ENCODE peak calls at places on chromosomes 1 and 21, in nine cellular contexts. K is astrocyte of the spinal cord, W is HCT116, N is GM12865, G is prostate gland, M is heart left ventricle, O is WTC11, R is psoas muscle, L is AG09309. Z is an unnamed sample.

GRCh38 chr1:175920401-175920800 is 177.0 kb upstream of the TNR start:
- DNase-seq in N (no peak), G (no peak), L (no peak), K (no peak), W (no peak), R (no peak), M (no peak), O (no peak), Z (no peak)

GRCh38 chr1:216793303-216793702 is 70.1 kb upstream of the ESRRG start:
- DNase-seq in N (peak; percentile 1), R (no peak), K (no peak), O (no peak), G (no peak), W (no peak), M (no peak), L (no peak), Z (no peak)

GRCh38 chr1:33825506-33825905 is 38.4 kb upstream of the HMGB4 start:
- DNase-seq in G (no peak), K (no peak), O (no peak), R (no peak), N (no peak), M (no peak), W (no peak), L (no peak), Z (no peak)

GRCh38 chr1:24141311-24141997 is 1.5 kb downstream of the IL22RA1 start:
- DNase-seq in O (no peak), W (no peak), N (no peak), G (no peak), R (no peak), M (no peak), L (no peak), K (no peak), Z (no peak)

GRCh38 chr1:152473887-152474537 is 36.6 kb upstream of the LCE5A start:
- DNase-seq in W (no peak), L (no peak), R (no peak), N (no peak), G (no peak), M (no peak), K (no peak), O (no peak), Z (no peak)

GRCh38 chr1:243974451-243975292 is 76.4 kb upstream of the ZBTB18 start:
- DNase-seq in L (no peak), N (peak; percentile 17), G (no peak), M (no peak), R (no peak), K (peak; percentile 21), W (no peak), O (no peak), Z (peak; percentile 24)

GRCh38 chr1:27521336-27522147 is 31.6 kb upstream of the WASF2 start:
- DNase-seq in O (no peak), M (peak; percentile 53), L (no peak), R (no peak), K (no peak), G (no peak), W (no peak), N (no peak), Z (no peak)

GRCh38 chr1:10776206-10776905 is 20.1 kb downstream of the CASZ1 start:
- DNase-seq in N (no peak), L (no peak), R (peak; percentile 55), K (no peak), W (no peak), M (no peak), O (no peak), G (peak; percentile 89), Z (no peak)

GRCh38 chr1:61953790-61954150 is 211.5 kb downstream of the PATJ start:
- DNase-seq in M (no peak), O (no peak), L (no peak), W (no peak), N (no peak), G (no peak), R (no peak), K (no peak), Z (no peak)

GRCh38 chr1:61952675-61953074 is 210.4 kb downstream of the PATJ start:
- DNase-seq in N (no peak), M (no peak), K (no peak), R (no peak), L (no peak), W (no peak), O (no peak), G (no peak), Z (no peak)

GRCh38 chr1:61951731-61952585 is 209.7 kb downstream of the PATJ start:
- DNase-seq in K (peak; percentile 78), N (no peak), L (peak; percentile 13), G (peak; percentile 12), O (no peak), W (no peak), R (no peak), M (peak; percentile 40), Z (no peak)

GRCh38 chr1:61953076-61953789 is 211.0 kb downstream of the PATJ start:
- DNase-seq in N (no peak), R (no peak), L (peak; percentile 28), W (no peak), G (no peak), K (peak; percentile 30), O (no peak), M (no peak), Z (no peak)

GRCh38 chr1:61950418-61950817 is 208.1 kb downstream of the PATJ start:
- DNase-seq in N (no peak), G (no peak), W (no peak), K (no peak), L (no peak), R (no peak), M (no peak), O (no peak), Z (no peak)
- TF ChIP-seq CTCF in N (peak; percentile 9), G (no peak), W (peak; percentile 46), K (peak; percentile 28), L (no peak), R (peak; percentile 22), M (peak; percentile 30), O (no peak), Z (peak; percentile 16)

GRCh38 chr1:31586376-31587327 is 10.3 kb downstream of the TINAGL1 start:
- DNase-seq in L (no peak), G (no peak), O (no peak), W (no peak), K (no peak), R (no peak), M (no peak), N (no peak), Z (no peak)

GRCh38 chr1:31583995-31584868 is 7.9 kb downstream of the TINAGL1 start:
- DNase-seq in O (no peak), L (no peak), R (peak; percentile 83), G (peak; percentile 48), W (no peak), K (peak; percentile 57), N (no peak), M (peak; percentile 92), Z (no peak)

GRCh38 chr1:31587720-31588423 is 11.6 kb downstream of the TINAGL1 start:
- DNase-seq in G (peak; percentile 39), W (no peak), L (no peak), O (peak; percentile 85), N (peak; percentile 60), R (peak; percentile 80), K (no peak), M (peak; percentile 78), Z (peak; percentile 74)

GRCh38 chr1:31584869-31585735 is 8.8 kb downstream of the TINAGL1 start:
- DNase-seq in K (no peak), O (no peak), N (no peak), G (no peak), W (no peak), L (no peak), R (no peak), M (no peak), Z (no peak)

GRCh38 chr1:31585736-31586365 is 9.5 kb downstream of the TINAGL1 start:
- DNase-seq in R (no peak), O (no peak), G (no peak), K (no peak), M (no peak), N (no peak), W (no peak), L (no peak), Z (no peak)
- TF ChIP-seq CTCF in R (no peak), O (no peak), G (no peak), K (no peak), M (no peak), N (no peak), W (no peak), L (no peak), Z (no peak)

GRCh38 chr21:25788677-25789076 is 53.9 kb downstream of the GABPA start:
- DNase-seq in L (no peak), R (no peak), O (no peak), M (no peak), W (no peak), N (no peak), G (no peak), K (no peak), Z (no peak)

GRCh38 chr21:25791321-25791720 is 56.5 kb downstream of the GABPA start:
- DNase-seq in O (no peak), N (no peak), R (no peak), G (no peak), M (no peak), L (no peak), K (no peak), W (peak; percentile 7), Z (no peak)

DNA sequence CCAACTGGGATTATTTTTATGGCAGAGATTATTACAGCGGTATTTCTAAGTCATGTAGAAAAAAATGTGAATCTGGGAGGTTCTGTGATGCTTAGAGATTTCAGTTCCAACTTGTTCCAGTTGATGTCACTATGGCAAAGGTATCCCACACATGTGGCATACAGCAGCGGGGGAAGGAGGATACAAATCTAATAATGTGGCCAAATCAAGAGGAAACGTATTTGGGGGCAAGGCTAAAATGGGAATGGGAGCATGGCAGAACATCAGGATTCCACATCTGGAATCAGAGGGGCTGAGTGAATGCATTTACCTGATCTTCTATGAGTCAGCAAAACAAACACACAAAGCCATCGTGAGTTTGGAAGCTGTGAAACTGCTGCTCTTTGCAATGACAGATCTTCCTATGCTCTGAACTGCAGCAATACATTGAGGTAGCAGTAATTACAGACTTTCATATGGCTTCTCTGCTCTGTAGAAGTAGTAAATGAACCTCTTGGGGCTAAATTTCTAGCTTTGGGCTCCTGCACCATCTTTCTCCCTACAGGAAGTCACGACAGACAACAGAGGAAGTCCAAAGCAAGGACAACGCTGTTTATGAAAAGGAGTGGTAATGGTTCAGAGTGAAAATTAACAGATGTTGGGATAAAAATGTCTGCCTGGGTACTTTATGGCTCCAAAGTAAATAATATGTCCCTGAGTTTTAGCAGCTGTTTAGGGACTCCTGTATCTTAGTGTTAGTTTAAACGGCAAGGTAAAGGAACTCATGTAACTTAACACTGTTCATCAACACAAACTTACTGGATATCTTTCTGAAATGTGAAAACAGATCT is 55.6 kb downstream of the GABPA start:
- DNase-seq in K (peak; percentile 44), M (no peak), W (peak; percentile 34), N (peak; percentile 42), G (no peak), L (peak; percentile 7), R (no peak), O (no peak), Z (no peak)
- TF ChIP-seq CTCF in K (peak; percentile 50), M (peak; percentile 43), W (peak; percentile 49), N (peak; percentile 31), G (no peak), L (peak; percentile 42), R (peak; percentile 28), O (no peak), Z (peak; percentile 15)

DNA sequence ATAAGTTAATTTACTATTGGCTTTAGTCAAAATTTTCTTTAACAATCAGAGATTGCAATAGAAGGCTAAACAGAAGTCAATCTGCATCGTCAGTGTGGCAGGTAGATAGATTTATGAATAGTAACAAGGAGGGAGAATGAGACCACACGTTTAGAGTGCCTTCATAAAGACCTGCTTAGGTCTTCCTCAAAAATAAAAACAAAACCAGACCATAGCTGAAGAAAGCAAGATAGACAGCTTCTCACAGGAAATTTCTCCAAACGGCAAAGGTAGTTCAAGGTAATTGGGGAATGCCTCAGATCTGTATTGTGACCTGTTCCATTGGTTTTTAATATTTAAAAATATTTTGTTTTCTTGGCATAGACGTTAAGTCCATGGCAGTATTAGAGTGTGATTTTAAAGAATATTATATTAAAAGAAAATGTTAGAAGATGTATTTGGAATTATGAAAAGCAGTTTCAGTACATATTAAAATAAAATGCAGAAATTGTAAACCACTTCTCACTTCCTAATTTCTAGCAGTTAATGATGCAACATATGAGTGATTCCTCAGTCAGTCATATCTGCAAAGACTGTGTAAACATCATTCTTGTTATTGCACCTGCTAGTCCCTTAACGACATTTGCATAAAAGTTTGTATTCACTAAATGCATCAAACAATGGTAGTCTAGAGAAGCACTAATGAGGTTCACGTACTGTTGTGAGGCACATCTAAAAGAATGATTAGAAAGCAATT is 278.0 kb downstream of the HLX start:
- DNase-seq in R (no peak), M (no peak), O (no peak), G (no peak), N (peak; percentile 52), K (no peak), W (no peak), L (no peak), Z (no peak)
- TF ChIP-seq CTCF in R (no peak), M (no peak), O (no peak), G (no peak), N (no peak), K (no peak), W (no peak), L (no peak), Z (no peak)